ENCODE peak calls at places on chromosome 4, in four cellular contexts. S is astrocyte, A is lower lobe of right lung, T is psoas muscle. J is an unnamed sample. For H3K27me3, the result is how much of the 10 kb centered on the place peaks cover.

GRCh38 chr4:157075811-157076577 is at the start of gene GLRB:
- DNase-seq in S (no peak), A (peak), T (peak), J (no peak)

GRCh38 chr4:174528226-174528625 is 5.9 kb upstream of the HPGD start:
- DNase-seq in T (no peak), S (no peak), A (no peak), J (no peak)

GRCh38 chr4:48490012-48490679 is at the start of gene ZAR1:
- DNase-seq in A (peak), T (no peak), S (no peak), J (no peak)

GRCh38 chr4:100489316-100489715 is 28.5 kb downstream of the EMCN start:
- DNase-seq in A (no peak), T (no peak), S (peak), J (no peak)

GRCh38 chr4:1763550-1764080 is 29.5 kb upstream of the FGFR3 start:
- DNase-seq in S (no peak), T (no peak), A (no peak), J (no peak)

GRCh38 chr4:102217775-102218174 is 127.5 kb downstream of the SLC39A8 start:
- DNase-seq in S (no peak), T (no peak), A (no peak), J (no peak)

GRCh38 chr4:165027762-165028402 is 3.9 kb upstream of the TRIM60 start:
- DNase-seq in S (no peak), A (no peak), T (no peak), J (no peak)

GRCh38 chr4:113957961-113958360 is 21.5 kb downstream of the ARSJ start:
- DNase-seq in T (no peak), A (no peak), S (no peak), J (no peak)

GRCh38 chr4:16443504-16444088 is 217.3 kb upstream of the TAPT1 start:
- DNase-seq in T (no peak), S (peak), A (no peak), J (no peak)

GRCh38 chr4:80240976-80241375 is 25.5 kb upstream of the FGF5 start:
- DNase-seq in A (no peak), T (no peak), S (peak), J (no peak)

GRCh38 chr4:150126880-150127236 is 48.6 kb downstream of the DCLK2 start:
- DNase-seq in S (peak), T (no peak), A (no peak), J (no peak)

GRCh38 chr4:145278341-145279121 is 98.1 kb upstream of the OTUD4 start:
- DNase-seq in S (peak), T (no peak), A (no peak), J (no peak)

GRCh38 chr4:95470622-95471021 is 78.2 kb downstream of the UNC5C start:
- DNase-seq in S (no peak), A (no peak), T (no peak), J (no peak)

GRCh38 chr4:118400362-118400761 is 47.6 kb upstream of the PRSS12 start:
- DNase-seq in S (no peak), T (no peak), A (no peak), J (no peak)

GRCh38 chr4:54090804-54091623 is 8.9 kb upstream of the GSX2 start:
- DNase-seq in S (no peak), A (peak), T (peak), J (no peak)

GRCh38 chr4:144355809-144356757 is 215.6 kb upstream of the GYPA start:
- DNase-seq in T (no peak), S (peak), A (no peak), J (peak)

GRCh38 chr4:88514557-88515511 is 8.7 kb downstream of the PYURF start:
- DNase-seq in S (no peak), A (no peak), T (no peak), J (no peak)

GRCh38 chr4:86940920-86941460 is 6.2 kb downstream of the AFF1 start:
- DNase-seq in S (no peak), T (no peak), A (no peak), J (no peak)

GRCh38 chr4:52701207-52701606 is 42.1 kb upstream of the USP46 start:
- DNase-seq in T (no peak), A (no peak), S (no peak), J (no peak)

GRCh38 chr4:121776610-121777401 is 11.8 kb upstream of the SMIM43 start:
- DNase-seq in T (no peak), S (no peak), A (no peak), J (no peak)

GRCh38 chr4:81405900-81406401 is 65.8 kb downstream of the RASGEF1B start:
- DNase-seq in T (no peak), S (peak), A (no peak), J (peak)

GRCh38 chr4:84971319-84971932 is 4.9 kb upstream of the WDFY3 start:
- DNase-seq in S (peak), A (no peak), T (no peak), J (no peak)

GRCh38 chr4:159237975-159238374 is 135.1 kb downstream of the RAPGEF2 start:
- DNase-seq in T (no peak), A (no peak), S (no peak), J (no peak)

GRCh38 chr4:1973661-1974060 is 35.1 kb downstream of the NELFA start:
- DNase-seq in S (no peak), A (no peak), T (no peak), J (no peak)

GRCh38 chr4:54556081-54556480 is 101.7 kb upstream of the KIT start:
- DNase-seq in S (no peak), T (no peak), A (no peak), J (no peak)

GRCh38 chr4:41133619-41134018 is 80.7 kb downstream of the APBB2 start:
- DNase-seq in T (no peak), S (no peak), A (no peak), J (no peak)

GRCh38 chr4:148041606-148042324 is 309.9 kb downstream of the ARHGAP10 start:
- DNase-seq in T (no peak), S (no peak), A (no peak), J (no peak)

GRCh38 chr4:154719087-154719486 is 24.7 kb upstream of the LRAT start:
- DNase-seq in S (peak), T (no peak), A (no peak), J (no peak)

GRCh38 chr4:7635435-7635834 is 200.7 kb upstream of the PSAPL1 start:
- DNase-seq in S (no peak), T (no peak), A (no peak), J (no peak)

GRCh38 chr4:45453258-45453841 is 670.5 kb downstream of the GABRG1 start:
- DNase-seq in A (no peak), S (peak), T (no peak), J (peak)
- TF ChIP-seq CTCF in A (peak), S (peak), T (no peak), J (peak)

DNA sequence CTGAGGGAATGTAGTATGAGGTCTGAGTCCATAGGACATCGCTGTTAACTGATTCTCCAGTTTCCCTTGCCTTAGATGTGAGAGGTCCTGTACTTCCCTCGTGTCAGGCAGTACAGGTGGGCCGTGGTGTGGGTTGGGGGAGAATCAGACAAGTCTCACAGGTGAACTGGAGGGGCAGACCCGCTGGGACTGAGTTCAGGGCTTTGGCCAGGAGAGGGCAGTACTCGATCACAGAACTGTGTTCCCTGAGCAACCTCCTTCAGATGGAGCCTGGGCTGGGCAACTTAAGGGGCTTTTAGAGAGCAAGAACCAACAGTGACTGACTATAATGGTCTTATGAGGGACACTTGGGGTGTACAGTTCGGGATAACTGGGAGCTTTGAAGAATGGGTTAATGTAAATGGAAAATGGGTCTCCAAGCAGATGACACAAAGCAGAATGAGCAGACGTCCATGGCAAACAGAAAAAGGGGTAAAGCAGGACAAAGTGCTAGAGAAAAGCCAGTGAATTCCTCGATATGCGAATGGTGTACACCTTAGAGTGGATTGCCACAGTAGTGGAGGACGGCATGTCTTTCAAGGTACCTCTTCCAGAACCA is 83.6 kb downstream of the CCNG2 start:
- DNase-seq in S (peak), A (peak), T (peak), J (no peak)
- H3K27me3 ChIP-seq in S (under half), A (under half), T (under half), J (under half)

DNA sequence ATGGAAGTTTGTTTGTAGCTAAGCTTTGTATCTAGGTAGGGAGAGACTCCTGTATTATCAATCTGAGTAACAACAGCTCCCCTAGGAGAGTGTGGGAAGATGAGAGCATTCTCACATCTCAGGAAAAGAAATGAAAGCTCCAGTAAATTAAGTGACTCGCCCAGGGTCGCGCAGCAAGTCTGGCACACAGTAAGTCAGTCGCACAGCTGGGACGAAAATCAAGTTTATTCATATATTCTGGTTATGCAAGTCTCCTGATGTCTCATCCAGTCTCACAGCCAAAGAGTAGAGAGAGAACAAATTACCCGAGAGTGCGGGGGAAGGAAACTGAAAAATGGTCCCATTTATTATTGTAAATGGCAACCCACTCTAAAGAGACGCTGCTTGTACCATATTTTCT is 216.1 kb downstream of the STK32B start:
- DNase-seq in A (no peak), T (no peak), S (no peak), J (no peak)
- H3K4me3 ChIP-seq in A (no peak), T (no peak), S (no peak), J (no peak)

GRCh38 chr4:74896595-74896994 is 36.3 kb upstream of the PARM1 start:
- DNase-seq in A (no peak), S (no peak), T (no peak), J (no peak)

GRCh38 chr4:74900862-74901261 is 32.1 kb upstream of the PARM1 start:
- DNase-seq in T (no peak), S (no peak), A (no peak), J (no peak)

DNA sequence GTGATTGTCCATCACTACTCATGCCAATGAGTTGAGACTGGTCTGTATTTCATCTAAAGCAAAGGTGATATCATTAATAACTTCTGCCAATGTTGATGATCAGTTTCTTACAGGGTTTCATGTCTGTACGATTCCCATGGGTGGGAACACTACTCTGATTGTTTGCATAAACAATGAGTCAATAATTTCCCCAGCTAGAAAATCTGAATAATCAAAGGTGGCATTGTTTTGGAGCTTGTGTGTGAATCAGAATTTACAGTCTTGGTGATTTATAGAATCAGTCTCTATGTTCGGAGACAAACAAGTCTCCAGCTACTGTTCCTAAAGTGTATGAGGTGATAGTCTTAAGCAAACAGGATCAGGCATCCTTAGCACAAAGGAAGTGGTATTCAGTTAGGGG is 35.5 kb upstream of the PARM1 start:
- DNase-seq in T (no peak), S (no peak), A (no peak), J (no peak)
- TF ChIP-seq CTCF in T (no peak), S (no peak), A (no peak), J (no peak)

GRCh38 chr4:138802499-138802898 is 213.1 kb upstream of the NOCT start:
- DNase-seq in A (no peak), T (no peak), S (peak), J (no peak)
- H3K27me3 ChIP-seq in A (under half), T (under half), S (under half), J (under half)

J was measured in kidney epithelial cell.